ENCODE peak calls at places on chromosome 1, in six cellular contexts. S is mesendoderm, K is neuronal stem cell, O is H9, R is mesenchymal stem cell, T is H1. A is an unnamed sample.

GRCh38 chr1:164801246-164801731 is 242.3 kb downstream of the PBX1 start:
- DNase-seq in O (no peak), R (no peak), K (no peak), T (no peak), S (no peak), A (no peak)

GRCh38 chr1:225998560-225999226 is 450 bp downstream of the SDE2 start:
- DNase-seq in O (no peak), R (peak; percentile 57), S (no peak), K (no peak), T (no peak), A (peak; percentile 57)

GRCh38 chr1:227357229-227358078 is 39.2 kb upstream of the CDC42BPA start:
- DNase-seq in S (peak; percentile 93), K (no peak), R (peak; percentile 91), O (peak; percentile 82), T (peak; percentile 51), A (peak; percentile 85)

GRCh38 chr1:153790282-153790995 is 15.2 kb downstream of the SLC27A3 start:
- DNase-seq in S (no peak), O (no peak), T (no peak), K (no peak), R (peak; percentile 46), A (peak; percentile 84)

GRCh38 chr1:25958475-25958874 is 39.4 kb downstream of the PAFAH2 start:
- DNase-seq in O (no peak), S (no peak), R (peak; percentile 66), T (no peak), K (no peak), A (peak; percentile 87)

GRCh38 chr1:29651684-29652665 is 415.7 kb downstream of the PTPRU start:
- DNase-seq in R (no peak), S (no peak), K (no peak), T (no peak), O (peak; percentile 3), A (no peak)

GRCh38 chr1:19123837-19124236 is 86.2 kb downstream of the UBR4 start:
- DNase-seq in S (no peak), O (no peak), T (no peak), R (no peak), K (no peak), A (no peak)

GRCh38 chr1:205631010-205631726 is 643 bp downstream of the ELK4 start:
- DNase-seq in R (peak; percentile 87), K (peak; percentile 87), S (peak; percentile 90), T (peak; percentile 38), O (peak; percentile 83), A (peak; percentile 76)

GRCh38 chr1:40709100-40709801 is 17.7 kb downstream of the NFYC start:
- DNase-seq in T (peak; percentile 75), K (peak; percentile 91), S (peak; percentile 99), O (peak; percentile 93), R (peak; percentile 98), A (peak; percentile 97)

GRCh38 chr1:42259739-42260064 is 75.3 kb downstream of the FOXJ3 start:
- DNase-seq in R (peak; percentile 56), O (no peak), K (no peak), S (no peak), T (no peak), A (peak; percentile 42)

GRCh38 chr1:182397653-182398388 is 2.6 kb downstream of the TEDDM1 start:
- DNase-seq in R (no peak), K (no peak), T (no peak), S (no peak), O (no peak), A (peak; percentile 33)

GRCh38 chr1:161038523-161039153 is at the start of gene TSTD1:
- DNase-seq in T (no peak), K (peak; percentile 46), O (peak; percentile 87), S (peak; percentile 86), R (no peak), A (no peak)

GRCh38 chr1:111131693-111132092 is 8.2 kb downstream of the DRAM2 start:
- DNase-seq in S (no peak), R (no peak), K (no peak), T (no peak), O (no peak), A (no peak)

GRCh38 chr1:26907071-26907922 is 6.5 kb downstream of the NR0B2 start:
- DNase-seq in K (no peak), S (peak; percentile 24), O (no peak), T (no peak), R (peak; percentile 84), A (peak; percentile 92)

GRCh38 chr1:234987415-234988159 is 141.1 kb downstream of the TOMM20 start:
- DNase-seq in S (peak; percentile 98), K (peak; percentile 58), O (peak; percentile 74), R (peak; percentile 97), T (no peak), A (peak; percentile 87)

GRCh38 chr1:163090321-163090945 is 21.3 kb downstream of the RGS4 start:
- DNase-seq in K (no peak), O (no peak), S (no peak), T (no peak), R (peak; percentile 58), A (peak; percentile 84)

GRCh38 chr1:163794551-163794950 is 472.8 kb downstream of the NUF2 start:
- DNase-seq in R (no peak), O (no peak), T (no peak), S (peak; percentile 83), K (no peak), A (no peak)

GRCh38 chr1:7300893-7301292 is 470.2 kb upstream of the VAMP3 start:
- DNase-seq in R (peak; percentile 94), O (no peak), S (no peak), K (no peak), T (no peak), A (peak; percentile 98)

GRCh38 chr1:204752688-204753040 is 67.1 kb upstream of the LRRN2 start:
- DNase-seq in K (no peak), R (no peak), O (no peak), T (no peak), S (no peak), A (no peak)

GRCh38 chr1:178126790-178127189 is 32.9 kb downstream of the RASAL2 start:
- DNase-seq in O (no peak), T (no peak), S (peak; percentile 59), K (no peak), R (peak; percentile 77), A (peak; percentile 95)

GRCh38 chr1:37056201-37056764 is 22.0 kb upstream of the GRIK3 start:
- DNase-seq in S (peak; percentile 40), R (no peak), O (peak; percentile 48), T (no peak), K (no peak), A (no peak)

GRCh38 chr1:183021405-183022201 is 1.6 kb upstream of the LAMC1 start:
- DNase-seq in T (no peak), O (no peak), R (no peak), S (no peak), K (peak; percentile 17), A (no peak)

GRCh38 chr1:10555635-10556429 is 81.1 kb downstream of the PEX14 start:
- DNase-seq in S (peak; percentile 79), R (no peak), T (no peak), K (no peak), O (no peak), A (no peak)

GRCh38 chr1:154755858-154756730 is 114.0 kb downstream of the KCNN3 start:
- DNase-seq in R (peak; percentile 40), S (no peak), K (no peak), O (no peak), T (no peak), A (peak; percentile 36)

GRCh38 chr1:117803318-117803717 is 126.1 kb downstream of the GDAP2 start:
- DNase-seq in K (no peak), T (no peak), S (no peak), O (no peak), R (no peak), A (peak; percentile 68)

GRCh38 chr1:54228638-54229079 is 28.7 kb downstream of the MRPL37 start:
- DNase-seq in R (no peak), K (no peak), O (no peak), S (no peak), T (no peak), A (no peak)

GRCh38 chr1:13699510-13699909 is 478 bp upstream of the PRDM2 start:
- DNase-seq in R (peak; percentile 12), T (no peak), K (no peak), O (peak; percentile 37), S (peak; percentile 28), A (no peak)

GRCh38 chr1:2319291-2319690 is 72.1 kb downstream of the MORN1 start:
- DNase-seq in K (no peak), O (no peak), R (no peak), S (no peak), T (no peak), A (no peak)

GRCh38 chr1:2318294-2319278 is 72.8 kb downstream of the MORN1 start:
- DNase-seq in K (no peak), T (no peak), S (no peak), O (no peak), R (no peak), A (no peak)

GRCh38 chr1:2316451-2316940 is 74.9 kb downstream of the MORN1 start:
- DNase-seq in T (no peak), S (no peak), K (no peak), R (peak; percentile 74), O (no peak), A (peak; percentile 47)

GRCh38 chr1:2315711-2316450 is 75.5 kb downstream of the MORN1 start:
- DNase-seq in T (no peak), O (no peak), S (no peak), K (no peak), R (no peak), A (no peak)

GRCh38 chr1:2317230-2318065 is 73.9 kb downstream of the MORN1 start:
- DNase-seq in S (no peak), T (no peak), O (peak; percentile 68), R (no peak), K (no peak), A (no peak)
- H2BK120ac ChIP-seq in S (no peak overlapping the region), T (no peak overlapping the region), O (no peak overlapping the region), R (no peak overlapping the region), K (peak overlapping the region; percentile 87), A (no peak overlapping the region)

GRCh38 chr1:6133146-6133895 is 46.8 kb downstream of the CHD5 start:
- DNase-seq in T (no peak), R (no peak), O (no peak), S (no peak), K (no peak), A (no peak)
- H2BK120ac ChIP-seq in T (no peak overlapping the region), R (no peak overlapping the region), O (no peak overlapping the region), S (no peak overlapping the region), K (no peak overlapping the region), A (no peak overlapping the region)

GRCh38 chr1:24319962-24320361 is 805 bp downstream of the GRHL3 start:
- DNase-seq in S (no peak), K (no peak), O (no peak), T (no peak), R (no peak), A (no peak)
- H2BK120ac ChIP-seq in S (no peak overlapping the region), K (no peak overlapping the region), O (no peak overlapping the region), T (no peak overlapping the region), R (no peak overlapping the region), A (no peak overlapping the region)

GRCh38 chr1:1892079-1892762 is 1.3 kb upstream of the GNB1 start:
- DNase-seq in K (no peak), S (no peak), O (no peak), T (no peak), R (no peak), A (no peak)

GRCh38 chr1:1889847-1890505 is 911 bp downstream of the GNB1 start:
- DNase-seq in T (no peak), R (peak; percentile 50), O (no peak), K (no peak), S (peak; percentile 55), A (peak; percentile 37)

GRCh38 chr1:1892763-1893120 is 1.9 kb upstream of the GNB1 start:
- DNase-seq in K (no peak), S (no peak), R (no peak), O (no peak), T (no peak), A (no peak)

GRCh38 chr1:1890506-1891348 is at the start of gene GNB1:
- DNase-seq in O (peak; percentile 73), R (peak; percentile 88), T (peak; percentile 53), S (peak; percentile 92), K (peak; percentile 86), A (peak; percentile 88)

GRCh38 chr1:1891349-1892078 is 627 bp upstream of the GNB1 start:
- DNase-seq in S (peak; percentile 67), T (no peak), R (peak; percentile 79), K (peak; percentile 51), O (peak; percentile 69), A (peak; percentile 45)
- H2BK120ac ChIP-seq in S (no peak overlapping the region), T (peak overlapping the region; percentile 90), R (peak overlapping the region; percentile 90), K (peak overlapping the region; percentile 96), O (no peak overlapping the region), A (peak overlapping the region; percentile 49)